ENCODE peak calls at places on chromosome 13, in four cellular contexts. R is Daoy; J is T-helper 1 cell; T is stimulated activated CD4-positive, alpha-beta T cell treated with anti-CD3 and anti-CD28 coated beads, Interleukin-1b, Interleukin-23, amount 100 ng/mL, for 48 hours. Z is an unnamed sample.

GRCh38 chr13:24036115-24036514 is 124.4 kb upstream of the SPATA13 start:
- DNase-seq in R (no peak), J (no peak), T (no peak), Z (no peak)

GRCh38 chr13:97944396-97945029 is 9.0 kb upstream of the IPO5 start:
- DNase-seq in R (peak), J (no peak), T (no peak), Z (no peak)

GRCh38 chr13:114011226-114011625 is 37.4 kb upstream of the C13orf46 start:
- DNase-seq in R (no peak), J (no peak), T (no peak), Z (no peak)

GRCh38 chr13:21060063-21060826 is 1.1 kb downstream of the LATS2 start:
- DNase-seq in R (peak), J (no peak), T (no peak), Z (no peak)

GRCh38 chr13:41917641-41918040 is 43.3 kb downstream of the VWA8 start:
- DNase-seq in R (peak), J (no peak), T (no peak), Z (no peak)

GRCh38 chr13:29282096-29282495 is 313.4 kb downstream of the SLC7A1 start:
- DNase-seq in R (no peak), J (no peak), T (no peak), Z (no peak)

GRCh38 chr13:75643182-75643581 is 7.1 kb downstream of the LMO7 start:
- DNase-seq in R (no peak), J (no peak), T (no peak), Z (no peak)

GRCh38 chr13:36131215-36131930 is at the start of gene DCLK1:
- DNase-seq in R (peak), J (no peak), T (no peak), Z (no peak)

GRCh38 chr13:76667551-76667950 is 218.7 kb downstream of the KCTD12 start:
- DNase-seq in R (no peak), J (no peak), T (no peak), Z (no peak)

GRCh38 chr13:48278806-48279205 is 24.7 kb upstream of the RB1 start:
- DNase-seq in R (no peak), J (no peak), T (no peak), Z (no peak)

Z was measured in T-helper 17 cell.